ENCODE peak calls at places on chromosome 10, in five cellular contexts. One of them, this sample, is unnamed. For H3K79me2 and H3K4me1, the result is how much of the 10 kb centered on the place peaks cover.

GRCh38 chr10:118522791-118523498 is 72.5 kb downstream of the PRLHR start:
- DNase-seq in fibroblast of lung: no peak
- DNase-seq in H9: no peak
- DNase-seq in trophoblast cell: peak
- DNase-seq in HCT116: peak
- DNase-seq in this sample: peak

GRCh38 chr10:128025951-128026350 is 100.3 kb downstream of the MKI67 start:
- DNase-seq in trophoblast cell: no peak
- DNase-seq in H9: no peak
- DNase-seq in HCT116: no peak
- DNase-seq in fibroblast of lung: no peak
- DNase-seq in this sample: no peak

GRCh38 chr10:21334891-21335696 is 190.4 kb downstream of the SKIDA1 start:
- DNase-seq in fibroblast of lung: peak
- DNase-seq in trophoblast cell: peak
- DNase-seq in H9: no peak
- DNase-seq in HCT116: no peak
- DNase-seq in this sample: peak

GRCh38 chr10:75400163-75400768 is 1.3 kb downstream of the ZNF503 start:
- DNase-seq in fibroblast of lung: peak
- DNase-seq in H9: no peak
- DNase-seq in trophoblast cell: no peak
- DNase-seq in HCT116: no peak
- DNase-seq in this sample: no peak

GRCh38 chr10:43220971-43221418 is 45.9 kb downstream of the RASGEF1A start:
- DNase-seq in trophoblast cell: no peak
- DNase-seq in fibroblast of lung: no peak
- DNase-seq in H9: no peak
- DNase-seq in HCT116: no peak
- DNase-seq in this sample: no peak

GRCh38 chr10:43350686-43351085 is 20.8 kb upstream of the FXYD4 start:
- DNase-seq in trophoblast cell: no peak
- DNase-seq in H9: no peak
- DNase-seq in HCT116: no peak
- DNase-seq in fibroblast of lung: no peak
- DNase-seq in this sample: no peak

GRCh38 chr10:31129261-31129660 is 97.6 kb upstream of the ZNF438 start:
- DNase-seq in H9: peak
- DNase-seq in trophoblast cell: no peak
- DNase-seq in fibroblast of lung: peak
- DNase-seq in HCT116: no peak
- DNase-seq in this sample: peak

GRCh38 chr10:129704786-129705525 is 237.9 kb downstream of the MGMT start:
- DNase-seq in fibroblast of lung: no peak
- DNase-seq in trophoblast cell: no peak
- DNase-seq in HCT116: no peak
- DNase-seq in H9: no peak
- DNase-seq in this sample: peak

GRCh38 chr10:58409956-58410610 is 24.9 kb downstream of the TFAM start:
- DNase-seq in HCT116: no peak
- DNase-seq in trophoblast cell: peak
- DNase-seq in fibroblast of lung: no peak
- DNase-seq in H9: no peak
- DNase-seq in this sample: no peak

GRCh38 chr10:118585234-118585633 is 10.2 kb downstream of the PRLHR start:
- DNase-seq in H9: no peak
- DNase-seq in trophoblast cell: no peak
- DNase-seq in HCT116: no peak
- DNase-seq in fibroblast of lung: no peak
- DNase-seq in this sample: no peak

GRCh38 chr10:62270020-62270419 is 1.4 kb upstream of the RTKN2 start:
- DNase-seq in fibroblast of lung: no peak
- DNase-seq in HCT116: no peak
- DNase-seq in trophoblast cell: no peak
- DNase-seq in H9: no peak
- DNase-seq in this sample: no peak

GRCh38 chr10:21159669-21160068 is 262.6 kb upstream of the NEBL start:
- DNase-seq in trophoblast cell: no peak
- DNase-seq in fibroblast of lung: no peak
- DNase-seq in HCT116: no peak
- DNase-seq in H9: no peak
- DNase-seq in this sample: peak

GRCh38 chr10:74244097-74244685 is 93.2 kb downstream of the ADK start:
- DNase-seq in HCT116: peak
- DNase-seq in H9: no peak
- DNase-seq in trophoblast cell: peak
- DNase-seq in fibroblast of lung: peak
- DNase-seq in this sample: peak

GRCh38 chr10:1669433-1669832 is 67.9 kb downstream of the ADARB2 start:
- DNase-seq in H9: no peak
- DNase-seq in HCT116: no peak
- DNase-seq in fibroblast of lung: no peak
- DNase-seq in trophoblast cell: no peak
- DNase-seq in this sample: no peak
- H2AFZ ChIP-seq in H9: no peak
- H2AFZ ChIP-seq in HCT116: no peak
- H2AFZ ChIP-seq in fibroblast of lung: no peak
- H2AFZ ChIP-seq in trophoblast cell: no peak
- H2AFZ ChIP-seq in this sample: no peak

GRCh38 chr10:6700066-6700465 is 120.0 kb upstream of the PRKCQ start:
- DNase-seq in trophoblast cell: no peak
- DNase-seq in fibroblast of lung: no peak
- DNase-seq in H9: no peak
- DNase-seq in HCT116: no peak
- DNase-seq in this sample: no peak
- H3K79me2 ChIP-seq in trophoblast cell: under half
- H3K79me2 ChIP-seq in fibroblast of lung: under half
- H3K79me2 ChIP-seq in H9: under half
- H3K79me2 ChIP-seq in HCT116: under half
- H3K79me2 ChIP-seq in this sample: under half

GRCh38 chr10:108365541-108365940 is 1201.0 kb upstream of the SORCS1 start:
- DNase-seq in fibroblast of lung: no peak
- DNase-seq in trophoblast cell: no peak
- DNase-seq in H9: no peak
- DNase-seq in HCT116: no peak
- DNase-seq in this sample: no peak
- H3K4me1 ChIP-seq in fibroblast of lung: under half
- H3K4me1 ChIP-seq in trophoblast cell: under half
- H3K4me1 ChIP-seq in H9: under half
- H3K4me1 ChIP-seq in HCT116: under half
- H3K4me1 ChIP-seq in this sample: under half

DNA sequence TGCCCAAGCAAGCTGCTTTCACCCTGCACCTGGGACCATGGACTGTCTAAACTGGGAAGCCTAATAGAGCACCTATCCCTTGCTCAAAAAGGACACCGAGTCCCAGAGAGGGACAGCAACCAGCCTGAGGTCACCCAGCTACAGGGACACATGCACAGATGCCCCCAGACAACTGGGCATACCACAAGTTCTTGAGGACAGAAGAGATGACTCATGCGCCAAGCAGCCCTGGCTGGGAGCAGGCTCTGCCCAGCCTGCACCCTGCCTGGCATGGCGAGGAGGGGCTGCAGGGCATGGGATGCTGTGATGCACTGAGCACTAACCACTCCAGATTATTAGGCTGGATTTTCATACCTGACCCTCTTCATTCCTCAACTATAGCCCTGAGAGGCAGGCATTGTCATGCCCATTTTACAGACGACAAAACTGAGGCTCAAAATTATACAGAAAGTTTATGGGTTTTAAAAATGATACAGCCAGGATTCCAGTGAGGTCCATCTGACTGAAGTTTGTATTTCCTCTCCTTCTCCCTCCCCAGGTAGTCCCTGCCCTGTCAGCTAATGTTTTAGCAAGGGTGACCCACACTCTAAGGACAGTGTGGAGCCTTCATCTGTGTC is 289.3 kb upstream of the ZMIZ1 start:
- DNase-seq in trophoblast cell: no peak
- DNase-seq in HCT116: no peak
- DNase-seq in H9: no peak
- DNase-seq in fibroblast of lung: no peak
- DNase-seq in this sample: peak
- H2AFZ ChIP-seq in trophoblast cell: no peak
- H2AFZ ChIP-seq in HCT116: no peak
- H2AFZ ChIP-seq in H9: no peak
- H2AFZ ChIP-seq in fibroblast of lung: no peak
- H2AFZ ChIP-seq in this sample: no peak

DNA sequence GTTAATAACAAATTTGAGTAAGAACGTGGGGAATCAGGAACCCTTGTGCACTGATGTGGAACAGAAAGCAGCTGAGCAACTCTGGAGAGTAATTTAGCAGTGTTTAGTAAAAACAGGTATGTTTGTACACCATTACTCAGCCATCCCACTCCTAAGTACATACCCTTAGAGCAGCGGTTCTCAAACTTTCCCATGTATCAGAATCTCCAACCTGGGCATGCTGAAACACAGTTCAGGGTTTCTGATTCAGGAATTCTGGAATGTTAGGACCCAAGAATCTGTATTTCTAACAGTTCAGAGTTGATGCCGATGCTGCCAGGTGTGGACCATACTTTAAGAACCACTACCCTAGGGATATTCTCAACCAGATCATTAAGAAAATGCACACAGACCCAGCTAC is 5.1 kb downstream of the SGMS1 start:
- DNase-seq in trophoblast cell: no peak
- DNase-seq in fibroblast of lung: no peak
- DNase-seq in HCT116: no peak
- DNase-seq in H9: no peak
- DNase-seq in this sample: peak
- H3K79me2 ChIP-seq in trophoblast cell: under half
- H3K79me2 ChIP-seq in fibroblast of lung: under half
- H3K79me2 ChIP-seq in HCT116: half or more
- H3K79me2 ChIP-seq in H9: under half
- H3K79me2 ChIP-seq in this sample: half or more

DNA sequence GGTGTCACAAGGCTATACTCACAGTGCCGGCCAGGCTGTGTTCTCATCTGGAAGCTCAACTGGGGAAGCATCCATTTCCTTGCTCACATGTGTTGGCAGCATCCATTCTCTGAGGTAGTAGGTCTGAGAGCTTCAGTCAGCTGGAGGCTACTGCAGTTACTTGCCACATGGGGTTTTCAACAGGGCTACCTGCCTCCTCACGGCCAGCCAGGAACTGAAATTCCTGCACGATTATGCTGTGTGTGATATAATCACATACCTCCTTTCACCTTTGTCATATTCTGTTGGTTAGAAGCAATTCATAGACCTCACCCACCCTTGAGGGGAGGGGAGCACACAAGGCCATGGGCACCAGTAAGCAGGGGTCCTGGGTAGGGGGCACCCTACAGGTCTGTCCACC is 37.4 kb downstream of the PYROXD2 start:
- DNase-seq in H9: no peak
- DNase-seq in trophoblast cell: peak
- DNase-seq in fibroblast of lung: no peak
- DNase-seq in HCT116: no peak
- DNase-seq in this sample: no peak
- H3K4me1 ChIP-seq in H9: under half
- H3K4me1 ChIP-seq in trophoblast cell: under half
- H3K4me1 ChIP-seq in fibroblast of lung: under half
- H3K4me1 ChIP-seq in HCT116: under half
- H3K4me1 ChIP-seq in this sample: under half

DNA sequence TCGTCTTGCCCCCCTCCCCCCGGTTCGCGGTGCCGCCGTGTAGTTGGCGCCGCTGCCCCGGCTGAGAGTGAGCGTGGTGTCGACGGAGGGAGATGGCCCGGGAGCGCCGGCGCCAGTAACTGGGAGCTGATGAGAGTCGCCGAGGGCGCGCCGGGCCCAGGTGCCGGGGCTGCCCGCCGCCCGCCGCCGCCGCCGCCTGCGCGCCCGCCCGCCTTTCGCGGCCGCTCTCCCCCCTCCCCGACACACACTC is 322 bp downstream of the WAC start:
- DNase-seq in HCT116: no peak
- DNase-seq in trophoblast cell: no peak
- DNase-seq in fibroblast of lung: no peak
- DNase-seq in H9: no peak
- DNase-seq in this sample: no peak
- H2AFZ ChIP-seq in HCT116: no peak
- H2AFZ ChIP-seq in trophoblast cell: peak
- H2AFZ ChIP-seq in fibroblast of lung: no peak
- H2AFZ ChIP-seq in H9: no peak
- H2AFZ ChIP-seq in this sample: no peak

DNA sequence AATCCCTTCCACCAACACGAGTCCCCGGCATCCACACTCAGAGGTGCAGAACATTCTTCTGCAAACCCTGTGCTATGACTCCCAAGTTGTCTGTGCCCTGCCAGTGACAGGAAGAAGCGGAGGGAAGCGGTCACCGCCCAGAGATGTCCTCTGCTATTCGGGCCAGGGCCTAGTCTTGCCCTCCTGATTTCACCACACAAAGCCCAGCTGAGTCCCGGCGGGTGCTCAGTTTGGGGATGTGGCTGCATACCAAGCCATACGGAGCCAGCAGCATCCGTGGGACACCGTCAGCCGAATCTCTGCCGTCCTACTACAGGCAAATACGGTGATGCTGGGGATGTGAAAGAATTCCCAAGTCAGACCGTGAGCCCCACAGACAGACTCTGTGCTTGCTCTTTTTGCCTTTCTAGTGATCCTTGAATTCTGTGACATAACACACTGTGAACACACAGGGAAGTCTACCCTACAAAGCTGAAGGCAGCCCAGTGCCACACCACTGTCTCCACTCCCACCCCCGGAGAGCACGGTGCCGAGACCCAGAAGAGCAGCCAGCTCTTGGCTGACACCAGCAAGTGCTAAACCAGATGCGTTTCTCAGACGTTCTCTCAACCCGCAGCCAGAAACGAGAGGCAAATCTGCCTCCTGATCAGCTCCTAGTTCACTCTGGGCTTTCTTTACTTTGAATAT is 2.0 kb downstream of the STK32C start:
- DNase-seq in trophoblast cell: no peak
- DNase-seq in H9: no peak
- DNase-seq in fibroblast of lung: no peak
- DNase-seq in HCT116: no peak
- DNase-seq in this sample: no peak
- H3K79me2 ChIP-seq in trophoblast cell: under half
- H3K79me2 ChIP-seq in H9: under half
- H3K79me2 ChIP-seq in fibroblast of lung: under half
- H3K79me2 ChIP-seq in HCT116: under half
- H3K79me2 ChIP-seq in this sample: under half

DNA sequence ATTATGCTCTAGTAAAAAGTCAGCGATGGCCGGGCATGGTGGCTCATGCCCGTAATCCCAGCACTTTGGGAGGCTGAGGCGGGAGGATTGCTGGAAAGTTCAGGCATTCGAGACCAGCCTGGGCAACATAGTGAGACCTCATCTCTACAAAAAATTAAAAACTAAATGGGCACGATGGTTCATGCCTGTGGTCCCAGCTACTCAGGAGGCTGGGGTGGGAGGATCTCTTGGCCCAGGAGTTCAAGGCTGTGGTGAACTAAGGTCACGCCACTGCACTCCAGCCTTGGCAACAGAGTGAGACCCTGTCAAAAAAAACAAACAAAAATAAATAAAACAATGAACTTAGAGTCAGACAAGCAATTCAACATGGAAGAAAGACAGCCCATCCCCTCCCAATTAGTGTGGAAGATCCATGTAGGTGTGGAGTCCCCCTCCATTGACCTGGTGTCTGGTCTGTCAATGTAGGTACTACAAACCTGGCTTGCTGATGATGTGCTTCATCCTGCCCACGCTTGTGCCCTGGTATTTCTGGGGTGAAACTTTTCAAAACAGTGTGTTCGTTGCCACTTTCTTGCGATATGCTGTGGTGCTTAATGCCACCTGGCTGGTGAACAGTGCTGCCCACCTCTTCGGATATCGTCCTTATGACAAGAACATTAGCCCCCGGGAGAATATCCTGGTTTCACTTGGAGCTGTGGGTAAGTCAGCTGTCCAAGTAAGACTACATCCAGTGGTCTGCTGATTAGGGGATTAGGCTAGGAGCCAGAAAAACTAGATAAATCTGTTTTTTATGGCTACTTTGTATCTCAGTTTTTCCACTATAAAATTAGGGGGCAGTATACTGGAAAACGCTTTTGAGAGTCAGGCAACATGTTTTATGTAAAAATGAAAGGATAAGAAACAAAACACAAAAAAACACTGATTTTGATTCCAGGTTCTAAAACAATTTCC is 9.3 kb downstream of the SCD start:
- DNase-seq in H9: no peak
- DNase-seq in trophoblast cell: no peak
- DNase-seq in fibroblast of lung: no peak
- DNase-seq in HCT116: no peak
- DNase-seq in this sample: no peak
- H3K4me1 ChIP-seq in H9: under half
- H3K4me1 ChIP-seq in trophoblast cell: under half
- H3K4me1 ChIP-seq in fibroblast of lung: under half
- H3K4me1 ChIP-seq in HCT116: half or more
- H3K4me1 ChIP-seq in this sample: under half

This sample was measured in PC-3.